ENCODE peak calls at places on chromosome 1, in four cellular contexts. C is stimulated activated CD8-positive, alpha-beta memory T cell treated with anti-CD3 and anti-CD28 coated beads, Interleukin-15, amount 100 ng/mL, for 4 hours; G is anterior cingulate cortex; M is NCI-H1092. Z is an unnamed sample.

GRCh38 chr1:156394835-156395461 is 25.9 kb downstream of the RHBG start:
- DNase-seq in M (peak), C (no peak), G (no peak), Z (no peak)

GRCh38 chr1:232793944-232794343 is 11.3 kb upstream of the MAP10 start:
- DNase-seq in C (no peak), G (no peak), M (peak), Z (no peak)

GRCh38 chr1:97875996-97876395 is 44.8 kb downstream of the DPYD start:
- DNase-seq in G (no peak), C (no peak), M (no peak), Z (no peak)

GRCh38 chr1:37020653-37021277 is 13.6 kb downstream of the GRIK3 start:
- DNase-seq in M (no peak), C (no peak), G (no peak), Z (no peak)

GRCh38 chr1:167949770-167950169 is 12.9 kb upstream of the MPC2 start:
- DNase-seq in G (no peak), M (no peak), C (no peak), Z (no peak)

GRCh38 chr1:200512191-200512590 is 102.4 kb upstream of the ZNF281 start:
- DNase-seq in C (no peak), M (no peak), G (no peak), Z (no peak)

GRCh38 chr1:155175281-155175926 is 1.8 kb downstream of the TRIM46 start:
- DNase-seq in C (no peak), M (no peak), G (no peak), Z (peak)

GRCh38 chr1:235093013-235093618 is 35.5 kb downstream of the TOMM20 start:
- DNase-seq in M (peak), C (no peak), G (peak), Z (peak)

GRCh38 chr1:7679873-7680790 is 91.0 kb upstream of the VAMP3 start:
- DNase-seq in G (peak), C (peak), M (peak), Z (peak)

GRCh38 chr1:202578001-202578500 is 132.2 kb downstream of the SYT2 start:
- DNase-seq in C (no peak), M (no peak), G (no peak), Z (peak)